ENCODE peak calls at places on chromosomes 3 and 15, in nine cellular contexts. H, O, Z, Q, V, J, D, E and I are unnamed samples.

GRCh38 chr15:77014137-77015081 is 19.5 kb downstream of the PSTPIP1 start:
- DNase-seq in H (no peak), E (no peak), J (no peak), O (no peak), Z (no peak), D (no peak), V (no peak), Q (no peak), I (peak; percentile 58)

GRCh38 chr15:86375733-86376132 is 296.1 kb downstream of the AGBL1 start:
- DNase-seq in Z (no peak), O (no peak), E (no peak), J (no peak), V (no peak), D (no peak), H (no peak), Q (no peak), I (no peak)

GRCh38 chr3:63631670-63632069 is 20.8 kb upstream of the SNTN start:
- DNase-seq in J (peak; percentile 56), O (no peak), D (no peak), V (no peak), Z (no peak), H (no peak), E (no peak), Q (no peak), I (no peak)

GRCh38 chr3:112304611-112305010 is 10.6 kb upstream of the SLC9C1 start:
- DNase-seq in D (peak; percentile 18), V (no peak), O (peak; percentile 6), J (no peak), H (no peak), Z (no peak), Q (peak; percentile 30), E (no peak), I (no peak)

GRCh38 chr3:14876942-14877341 is 58.2 kb downstream of the FGD5 start:
- DNase-seq in O (no peak), J (no peak), V (peak; percentile 15), D (no peak), Z (peak; percentile 89), H (no peak), Q (peak; percentile 72), E (no peak), I (peak; percentile 88)

GRCh38 chr3:11549580-11550140 is 94.1 kb downstream of the VGLL4 start:
- DNase-seq in E (no peak), Q (no peak), J (no peak), D (peak; percentile 36), V (no peak), H (no peak), Z (no peak), O (no peak), I (no peak)

GRCh38 chr3:127459205-127459604 is 131.3 kb downstream of the TPRA1 start:
- DNase-seq in J (peak; percentile 80), Q (no peak), Z (no peak), D (no peak), V (no peak), E (no peak), H (no peak), O (no peak), I (no peak)

GRCh38 chr15:50145451-50145872 is 26.4 kb upstream of the ATP8B4 start:
- DNase-seq in D (peak; percentile 97), H (no peak), O (peak; percentile 85), E (no peak), J (peak; percentile 74), V (peak; percentile 31), Q (peak; percentile 92), Z (no peak), I (no peak)

GRCh38 chr3:159779883-159780282 is 208.8 kb upstream of the IL12A start:
- DNase-seq in Q (no peak), D (no peak), V (no peak), Z (no peak), E (no peak), J (no peak), H (no peak), O (peak; percentile 27), I (no peak)